ENCODE peak calls at places on chromosomes 7 and 10, in seven cellular contexts. U, N, Y, T, D, J and I are unnamed samples. For H3K9me3, the result is how much of the 10 kb centered on the place peaks cover.

GRCh38 chr10:13402016-13402415 is 53.9 kb upstream of the SEPHS1 start:
- DNase-seq in U (no peak), N (no peak), Y (no peak), T (no peak), D (no peak), J (no peak), I (no peak)

GRCh38 chr10:1367938-1368697 is 311.9 kb downstream of the WDR37 start:
- DNase-seq in U (no peak), N (no peak), Y (no peak), T (no peak), D (no peak), J (no peak), I (no peak)

GRCh38 chr7:38374507-38374906 is 101.1 kb upstream of the TARP start:
- DNase-seq in U (peak), N (peak), Y (peak), T (peak), D (no peak), J (no peak), I (peak)

GRCh38 chr10:31314256-31315183 is 4.5 kb upstream of the ZEB1 start:
- DNase-seq in U (no peak), N (peak), Y (peak), T (no peak), D (no peak), J (no peak), I (no peak)

GRCh38 chr10:79184141-79184625 is 115.4 kb downstream of the ZMIZ1 start:
- DNase-seq in U (no peak), N (no peak), Y (no peak), T (no peak), D (no peak), J (no peak), I (no peak)

GRCh38 chr10:109824206-109824605 is 99.1 kb downstream of the XPNPEP1 start:
- DNase-seq in U (no peak), N (no peak), Y (no peak), T (no peak), D (no peak), J (no peak), I (no peak)

GRCh38 chr10:79221110-79222051 is 125.9 kb upstream of the PPIF start:
- DNase-seq in U (peak), N (peak), Y (peak), T (no peak), D (no peak), J (peak), I (no peak)

GRCh38 chr7:43674559-43675436 is 54.5 kb downstream of the COA1 start:
- DNase-seq in U (no peak), N (no peak), Y (no peak), T (no peak), D (no peak), J (no peak), I (no peak)

GRCh38 chr7:107661081-107661864 is 645 bp downstream of the SLC26A4 start:
- DNase-seq in U (peak), N (peak), Y (peak), T (peak), D (peak), J (peak), I (peak)

GRCh38 chr10:15558136-15558535 is 161.6 kb downstream of the ITGA8 start:
- DNase-seq in U (no peak), N (peak), Y (no peak), T (no peak), D (no peak), J (no peak), I (no peak)

GRCh38 chr7:79806161-79806734 is 328.4 kb upstream of the GNAI1 start:
- DNase-seq in U (no peak), N (no peak), Y (peak), T (no peak), D (no peak), J (no peak), I (no peak)

GRCh38 chr7:131753620-131754222 is 197.3 kb upstream of the PODXL start:
- DNase-seq in U (peak), N (peak), Y (peak), T (no peak), D (no peak), J (no peak), I (no peak)

GRCh38 chr10:101565370-101565900 is 22.6 kb downstream of the POLL start:
- DNase-seq in U (peak), N (no peak), Y (no peak), T (no peak), D (no peak), J (no peak), I (no peak)

GRCh38 chr10:129956902-129957673 is 7.0 kb downstream of the EBF3 start:
- DNase-seq in U (no peak), N (no peak), Y (peak), T (no peak), D (no peak), J (no peak), I (no peak)

GRCh38 chr7:155496267-155497005 is 38.5 kb downstream of the EN2 start:
- DNase-seq in U (no peak), N (no peak), Y (no peak), T (no peak), D (no peak), J (no peak), I (no peak)

GRCh38 chr7:73742753-73743641 is 4.4 kb upstream of the ABHD11 start:
- DNase-seq in U (peak), N (peak), Y (peak), T (no peak), D (peak), J (no peak), I (no peak)

GRCh38 chr10:62413048-62413447 is 38.9 kb downstream of the ZNF365 start:
- DNase-seq in U (no peak), N (no peak), Y (no peak), T (no peak), D (no peak), J (no peak), I (no peak)

GRCh38 chr7:116583653-116584052 is 58.8 kb downstream of the CAV1 start:
- DNase-seq in U (no peak), N (no peak), Y (no peak), T (peak), D (no peak), J (no peak), I (no peak)

GRCh38 chr7:106262268-106262881 is 22.4 kb downstream of the NAMPT start:
- DNase-seq in U (no peak), N (peak), Y (no peak), T (no peak), D (no peak), J (no peak), I (no peak)

GRCh38 chr7:85469446-85469970 is 282.7 kb upstream of the SEMA3D start:
- DNase-seq in U (no peak), N (no peak), Y (no peak), T (no peak), D (no peak), J (no peak), I (no peak)

DNA sequence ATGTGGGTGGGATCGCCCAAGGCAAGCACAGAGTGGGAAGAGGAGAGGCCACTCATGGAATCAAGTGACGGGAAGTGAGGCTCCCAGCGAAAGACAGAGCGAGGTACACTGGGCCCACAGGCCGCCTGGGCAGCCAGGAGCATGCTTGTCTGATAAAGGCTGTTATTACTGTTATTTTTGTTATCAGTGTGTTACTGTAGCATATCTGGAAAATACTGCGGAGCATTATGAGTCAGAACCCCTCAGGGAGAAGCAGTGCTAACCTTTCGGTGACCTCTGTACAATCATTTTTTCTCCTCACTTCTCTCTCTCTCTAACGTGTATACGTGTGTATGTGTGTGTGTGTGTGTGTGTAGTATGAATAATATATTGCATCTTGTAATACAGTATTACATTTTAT is 3.8 kb upstream of the TCERG1L start:
- DNase-seq in U (no peak), N (no peak), Y (no peak), T (no peak), D (no peak), J (no peak), I (no peak)
- H3K9me3 ChIP-seq in U (under half), N (under half), Y (under half), T (under half), D (under half), J (under half), I (under half)

DNA sequence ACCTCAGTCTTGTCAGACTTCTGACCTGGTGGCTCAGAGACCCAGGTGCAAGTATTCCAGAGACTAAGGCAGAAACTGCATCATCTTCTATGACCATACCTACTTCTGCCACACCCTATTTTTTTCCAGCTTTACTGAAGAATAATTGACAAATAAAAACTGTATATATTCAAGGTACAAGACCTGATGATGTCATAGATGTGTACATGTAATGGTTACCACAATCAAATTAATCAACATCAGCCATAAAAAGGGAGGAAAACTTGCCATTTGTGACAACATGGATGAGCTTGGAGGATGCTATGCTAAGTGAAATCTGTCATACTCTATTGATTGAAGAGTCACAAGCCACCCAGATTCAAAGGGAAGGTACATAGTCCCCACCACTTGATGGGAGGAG is 815.6 kb downstream of the SORCS1 start:
- DNase-seq in U (no peak), N (no peak), Y (no peak), T (no peak), D (no peak), J (no peak), I (no peak)
- H3K9me3 ChIP-seq in U (under half), N (under half), Y (under half), T (under half), D (under half), J (under half), I (under half)

DNA sequence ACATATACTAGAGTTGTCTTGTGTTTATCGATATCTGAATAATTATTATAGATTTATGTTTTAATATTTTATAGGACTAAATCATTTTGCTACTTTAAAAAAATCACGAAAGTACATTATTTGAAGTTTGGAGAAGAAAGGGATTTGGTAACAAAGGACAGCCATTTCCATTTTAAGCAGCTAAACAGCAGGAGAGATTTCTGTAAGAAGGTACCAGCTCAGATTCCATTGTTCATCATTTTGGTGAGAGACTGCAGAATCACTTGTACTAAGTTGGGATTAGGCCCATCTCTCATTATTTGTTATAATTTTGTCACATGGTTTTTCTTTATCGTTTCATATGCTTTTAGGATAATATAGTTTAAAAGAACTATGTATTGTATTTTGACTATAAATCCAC is 46.7 kb downstream of the PALS2 start:
- DNase-seq in U (no peak), N (no peak), Y (peak), T (no peak), D (no peak), J (no peak), I (no peak)
- H3K9me3 ChIP-seq in U (under half), N (under half), Y (under half), T (under half), D (under half), J (under half), I (under half)

GRCh38 chr10:59774451-59774850 is 21.2 kb upstream of the MRLN start:
- DNase-seq in U (no peak), N (no peak), Y (no peak), T (no peak), D (no peak), J (no peak), I (no peak)
- H3K9me3 ChIP-seq in U (under half), N (under half), Y (under half), T (under half), D (under half), J (under half), I (under half)

DNA sequence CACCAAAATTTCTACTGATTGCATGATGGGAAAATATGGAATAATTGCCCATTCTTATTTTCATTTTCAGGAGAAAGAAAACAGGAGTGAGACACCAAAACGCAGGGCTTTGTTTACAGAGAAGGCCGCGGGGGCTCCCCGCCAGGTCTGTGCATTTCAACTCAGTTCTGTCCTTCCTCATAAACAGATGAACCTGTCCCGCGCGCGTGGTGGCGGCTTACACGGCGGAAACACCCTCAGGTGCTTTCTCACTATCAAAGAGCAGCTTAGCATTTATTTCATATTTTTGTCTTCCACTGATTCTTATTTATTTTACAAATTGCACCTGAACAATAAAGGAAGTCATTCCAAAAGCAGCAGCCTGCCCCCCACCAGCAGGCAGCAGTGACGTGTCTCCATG is 579.4 kb downstream of the PTPRN2 start:
- DNase-seq in U (no peak), N (no peak), Y (no peak), T (no peak), D (no peak), J (no peak), I (no peak)
- H3K9me3 ChIP-seq in U (under half), N (under half), Y (under half), T (under half), D (under half), J (under half), I (under half)

GRCh38 chr10:43645866-43646265 is 2.8 kb downstream of the ZNF32 start:
- DNase-seq in U (no peak), N (no peak), Y (no peak), T (no peak), D (no peak), J (no peak), I (no peak)
- H3K9me3 ChIP-seq in U (under half), N (under half), Y (half or more), T (half or more), D (under half), J (half or more), I (under half)